ENCODE peak calls at places on chromosomes 12 and 14, in ten cellular contexts. One of them, this sample, is unnamed.

GRCh38 chr12:43444940-43445564 is 107.0 kb downstream of the ADAMTS20 start:
- DNase-seq in activated naive CD4-positive, alpha-beta T cell treated with anti-CD3 and anti-CD28 coated beads, Interleukin-2, amount 10 ng/mL, durations not matched to agents 7 days and 5 days: peak; percentile 66
- DNase-seq in GM20000: peak; percentile 7
- DNase-seq in H4: peak; percentile 39
- DNase-seq in kidney epithelial cell: peak; percentile 18
- DNase-seq in GM03348: peak; percentile 35
- DNase-seq in keratinocyte: peak; percentile 17
- DNase-seq in naive thymus-derived CD4-positive, alpha-beta T cell: no peak
- DNase-seq in A549: no peak
- DNase-seq in activated CD8-positive, alpha-beta T cell treated with anti-CD3 and anti-CD28 coated beads, Interleukin-2, amount 10 ng/mL, durations not matched to agents 7 days and 5 days: peak; percentile 62
- DNase-seq in this sample: no peak

GRCh38 chr14:74921053-74921620 is 1.9 kb downstream of the RPS6KL1 start:
- DNase-seq in activated naive CD4-positive, alpha-beta T cell treated with anti-CD3 and anti-CD28 coated beads, Interleukin-2, amount 10 ng/mL, durations not matched to agents 7 days and 5 days: no peak
- DNase-seq in GM20000: no peak
- DNase-seq in H4: no peak
- DNase-seq in kidney epithelial cell: no peak
- DNase-seq in GM03348: no peak
- DNase-seq in keratinocyte: no peak
- DNase-seq in naive thymus-derived CD4-positive, alpha-beta T cell: no peak
- DNase-seq in A549: no peak
- DNase-seq in activated CD8-positive, alpha-beta T cell treated with anti-CD3 and anti-CD28 coated beads, Interleukin-2, amount 10 ng/mL, durations not matched to agents 7 days and 5 days: no peak
- DNase-seq in this sample: no peak

GRCh38 chr14:31380106-31380505 is 40.2 kb downstream of the HEATR5A start:
- DNase-seq in activated naive CD4-positive, alpha-beta T cell treated with anti-CD3 and anti-CD28 coated beads, Interleukin-2, amount 10 ng/mL, durations not matched to agents 7 days and 5 days: no peak
- DNase-seq in GM20000: no peak
- DNase-seq in H4: no peak
- DNase-seq in kidney epithelial cell: no peak
- DNase-seq in GM03348: no peak
- DNase-seq in keratinocyte: no peak
- DNase-seq in naive thymus-derived CD4-positive, alpha-beta T cell: no peak
- DNase-seq in A549: no peak
- DNase-seq in activated CD8-positive, alpha-beta T cell treated with anti-CD3 and anti-CD28 coated beads, Interleukin-2, amount 10 ng/mL, durations not matched to agents 7 days and 5 days: no peak
- DNase-seq in this sample: no peak

GRCh38 chr14:63286071-63286470 is 32.7 kb downstream of the GPHB5 start:
- DNase-seq in activated naive CD4-positive, alpha-beta T cell treated with anti-CD3 and anti-CD28 coated beads, Interleukin-2, amount 10 ng/mL, durations not matched to agents 7 days and 5 days: no peak
- DNase-seq in GM20000: no peak
- DNase-seq in H4: no peak
- DNase-seq in kidney epithelial cell: no peak
- DNase-seq in GM03348: no peak
- DNase-seq in keratinocyte: no peak
- DNase-seq in naive thymus-derived CD4-positive, alpha-beta T cell: no peak
- DNase-seq in A549: no peak
- DNase-seq in activated CD8-positive, alpha-beta T cell treated with anti-CD3 and anti-CD28 coated beads, Interleukin-2, amount 10 ng/mL, durations not matched to agents 7 days and 5 days: no peak
- DNase-seq in this sample: no peak

GRCh38 chr14:89093083-89093482 is 268.6 kb downstream of the TTC8 start:
- DNase-seq in activated naive CD4-positive, alpha-beta T cell treated with anti-CD3 and anti-CD28 coated beads, Interleukin-2, amount 10 ng/mL, durations not matched to agents 7 days and 5 days: no peak
- DNase-seq in GM20000: no peak
- DNase-seq in H4: no peak
- DNase-seq in kidney epithelial cell: no peak
- DNase-seq in GM03348: no peak
- DNase-seq in keratinocyte: no peak
- DNase-seq in naive thymus-derived CD4-positive, alpha-beta T cell: no peak
- DNase-seq in A549: no peak
- DNase-seq in activated CD8-positive, alpha-beta T cell treated with anti-CD3 and anti-CD28 coated beads, Interleukin-2, amount 10 ng/mL, durations not matched to agents 7 days and 5 days: no peak
- DNase-seq in this sample: no peak

GRCh38 chr14:55426881-55427280 is 13.5 kb downstream of the TBPL2 start:
- DNase-seq in activated naive CD4-positive, alpha-beta T cell treated with anti-CD3 and anti-CD28 coated beads, Interleukin-2, amount 10 ng/mL, durations not matched to agents 7 days and 5 days: no peak
- DNase-seq in GM20000: no peak
- DNase-seq in H4: no peak
- DNase-seq in kidney epithelial cell: no peak
- DNase-seq in GM03348: no peak
- DNase-seq in keratinocyte: no peak
- DNase-seq in naive thymus-derived CD4-positive, alpha-beta T cell: no peak
- DNase-seq in A549: no peak
- DNase-seq in activated CD8-positive, alpha-beta T cell treated with anti-CD3 and anti-CD28 coated beads, Interleukin-2, amount 10 ng/mL, durations not matched to agents 7 days and 5 days: no peak
- DNase-seq in this sample: no peak

GRCh38 chr12:108457006-108457733 is 57.9 kb upstream of the FICD start:
- DNase-seq in activated naive CD4-positive, alpha-beta T cell treated with anti-CD3 and anti-CD28 coated beads, Interleukin-2, amount 10 ng/mL, durations not matched to agents 7 days and 5 days: no peak
- DNase-seq in GM20000: peak; percentile 72
- DNase-seq in H4: peak; percentile 83
- DNase-seq in kidney epithelial cell: no peak
- DNase-seq in GM03348: peak; percentile 81
- DNase-seq in keratinocyte: no peak
- DNase-seq in naive thymus-derived CD4-positive, alpha-beta T cell: no peak
- DNase-seq in A549: peak; percentile 71
- DNase-seq in activated CD8-positive, alpha-beta T cell treated with anti-CD3 and anti-CD28 coated beads, Interleukin-2, amount 10 ng/mL, durations not matched to agents 7 days and 5 days: peak; percentile 42
- DNase-seq in this sample: no peak

GRCh38 chr14:59154383-59154782 is 34.1 kb upstream of the DAAM1 start:
- DNase-seq in activated naive CD4-positive, alpha-beta T cell treated with anti-CD3 and anti-CD28 coated beads, Interleukin-2, amount 10 ng/mL, durations not matched to agents 7 days and 5 days: peak; percentile 25
- DNase-seq in GM20000: no peak
- DNase-seq in H4: no peak
- DNase-seq in kidney epithelial cell: no peak
- DNase-seq in GM03348: no peak
- DNase-seq in keratinocyte: no peak
- DNase-seq in naive thymus-derived CD4-positive, alpha-beta T cell: no peak
- DNase-seq in A549: no peak
- DNase-seq in activated CD8-positive, alpha-beta T cell treated with anti-CD3 and anti-CD28 coated beads, Interleukin-2, amount 10 ng/mL, durations not matched to agents 7 days and 5 days: no peak
- DNase-seq in this sample: no peak

GRCh38 chr12:68521321-68521839 is 89.3 kb upstream of the RAP1B start:
- DNase-seq in activated naive CD4-positive, alpha-beta T cell treated with anti-CD3 and anti-CD28 coated beads, Interleukin-2, amount 10 ng/mL, durations not matched to agents 7 days and 5 days: no peak
- DNase-seq in GM20000: no peak
- DNase-seq in H4: peak; percentile 27
- DNase-seq in kidney epithelial cell: peak; percentile 55
- DNase-seq in GM03348: peak; percentile 82
- DNase-seq in keratinocyte: no peak
- DNase-seq in naive thymus-derived CD4-positive, alpha-beta T cell: no peak
- DNase-seq in A549: peak; percentile 28
- DNase-seq in activated CD8-positive, alpha-beta T cell treated with anti-CD3 and anti-CD28 coated beads, Interleukin-2, amount 10 ng/mL, durations not matched to agents 7 days and 5 days: no peak
- DNase-seq in this sample: no peak

GRCh38 chr12:114288071-114288470 is 117.9 kb downstream of the TBX5 start:
- DNase-seq in activated naive CD4-positive, alpha-beta T cell treated with anti-CD3 and anti-CD28 coated beads, Interleukin-2, amount 10 ng/mL, durations not matched to agents 7 days and 5 days: no peak
- DNase-seq in GM20000: no peak
- DNase-seq in H4: peak; percentile 50
- DNase-seq in kidney epithelial cell: no peak
- DNase-seq in GM03348: peak; percentile 37
- DNase-seq in keratinocyte: no peak
- DNase-seq in naive thymus-derived CD4-positive, alpha-beta T cell: no peak
- DNase-seq in A549: no peak
- DNase-seq in activated CD8-positive, alpha-beta T cell treated with anti-CD3 and anti-CD28 coated beads, Interleukin-2, amount 10 ng/mL, durations not matched to agents 7 days and 5 days: no peak
- DNase-seq in this sample: no peak

GRCh38 chr12:122988612-122989442 is 8.3 kb downstream of the ARL6IP4 start:
- DNase-seq in activated naive CD4-positive, alpha-beta T cell treated with anti-CD3 and anti-CD28 coated beads, Interleukin-2, amount 10 ng/mL, durations not matched to agents 7 days and 5 days: no peak
- DNase-seq in GM20000: peak; percentile 30
- DNase-seq in H4: no peak
- DNase-seq in kidney epithelial cell: no peak
- DNase-seq in GM03348: no peak
- DNase-seq in keratinocyte: no peak
- DNase-seq in naive thymus-derived CD4-positive, alpha-beta T cell: no peak
- DNase-seq in A549: no peak
- DNase-seq in activated CD8-positive, alpha-beta T cell treated with anti-CD3 and anti-CD28 coated beads, Interleukin-2, amount 10 ng/mL, durations not matched to agents 7 days and 5 days: no peak
- DNase-seq in this sample: no peak

GRCh38 chr14:86091811-86092210 is 561.9 kb downstream of the FLRT2 start:
- DNase-seq in activated naive CD4-positive, alpha-beta T cell treated with anti-CD3 and anti-CD28 coated beads, Interleukin-2, amount 10 ng/mL, durations not matched to agents 7 days and 5 days: no peak
- DNase-seq in GM20000: no peak
- DNase-seq in H4: no peak
- DNase-seq in kidney epithelial cell: no peak
- DNase-seq in GM03348: no peak
- DNase-seq in keratinocyte: no peak
- DNase-seq in naive thymus-derived CD4-positive, alpha-beta T cell: no peak
- DNase-seq in A549: no peak
- DNase-seq in activated CD8-positive, alpha-beta T cell treated with anti-CD3 and anti-CD28 coated beads, Interleukin-2, amount 10 ng/mL, durations not matched to agents 7 days and 5 days: no peak
- DNase-seq in this sample: no peak

GRCh38 chr14:105067140-105067968 is 2.1 kb upstream of the GPR132 start:
- DNase-seq in activated naive CD4-positive, alpha-beta T cell treated with anti-CD3 and anti-CD28 coated beads, Interleukin-2, amount 10 ng/mL, durations not matched to agents 7 days and 5 days: peak; percentile 71
- DNase-seq in GM20000: no peak
- DNase-seq in H4: no peak
- DNase-seq in kidney epithelial cell: no peak
- DNase-seq in GM03348: peak; percentile 47
- DNase-seq in keratinocyte: no peak
- DNase-seq in naive thymus-derived CD4-positive, alpha-beta T cell: no peak
- DNase-seq in A549: no peak
- DNase-seq in activated CD8-positive, alpha-beta T cell treated with anti-CD3 and anti-CD28 coated beads, Interleukin-2, amount 10 ng/mL, durations not matched to agents 7 days and 5 days: peak; percentile 60
- DNase-seq in this sample: no peak

GRCh38 chr12:19299765-19300164 is 139.5 kb upstream of the AEBP2 start:
- DNase-seq in activated naive CD4-positive, alpha-beta T cell treated with anti-CD3 and anti-CD28 coated beads, Interleukin-2, amount 10 ng/mL, durations not matched to agents 7 days and 5 days: no peak
- DNase-seq in GM20000: no peak
- DNase-seq in H4: peak; percentile 18
- DNase-seq in kidney epithelial cell: peak; percentile 47
- DNase-seq in GM03348: no peak
- DNase-seq in keratinocyte: no peak
- DNase-seq in naive thymus-derived CD4-positive, alpha-beta T cell: no peak
- DNase-seq in A549: no peak
- DNase-seq in activated CD8-positive, alpha-beta T cell treated with anti-CD3 and anti-CD28 coated beads, Interleukin-2, amount 10 ng/mL, durations not matched to agents 7 days and 5 days: no peak
- DNase-seq in this sample: no peak

GRCh38 chr14:57833304-57833703 is 32.6 kb downstream of the SLC35F4 start:
- DNase-seq in activated naive CD4-positive, alpha-beta T cell treated with anti-CD3 and anti-CD28 coated beads, Interleukin-2, amount 10 ng/mL, durations not matched to agents 7 days and 5 days: no peak
- DNase-seq in GM20000: no peak
- DNase-seq in H4: peak; percentile 46
- DNase-seq in kidney epithelial cell: peak; percentile 94
- DNase-seq in GM03348: peak; percentile 68
- DNase-seq in keratinocyte: peak; percentile 48
- DNase-seq in naive thymus-derived CD4-positive, alpha-beta T cell: no peak
- DNase-seq in A549: peak; percentile 41
- DNase-seq in activated CD8-positive, alpha-beta T cell treated with anti-CD3 and anti-CD28 coated beads, Interleukin-2, amount 10 ng/mL, durations not matched to agents 7 days and 5 days: no peak
- DNase-seq in this sample: no peak

GRCh38 chr14:63542231-63542999 is 762 bp downstream of the PPP2R5E start:
- DNase-seq in activated naive CD4-positive, alpha-beta T cell treated with anti-CD3 and anti-CD28 coated beads, Interleukin-2, amount 10 ng/mL, durations not matched to agents 7 days and 5 days: peak; percentile 30
- DNase-seq in GM20000: peak; percentile 35
- DNase-seq in H4: no peak
- DNase-seq in kidney epithelial cell: no peak
- DNase-seq in GM03348: peak; percentile 65
- DNase-seq in keratinocyte: no peak
- DNase-seq in naive thymus-derived CD4-positive, alpha-beta T cell: no peak
- DNase-seq in A549: no peak
- DNase-seq in activated CD8-positive, alpha-beta T cell treated with anti-CD3 and anti-CD28 coated beads, Interleukin-2, amount 10 ng/mL, durations not matched to agents 7 days and 5 days: peak; percentile 26
- DNase-seq in this sample: no peak

GRCh38 chr14:50312734-50313054 is 570 bp downstream of the DMAC2L start:
- DNase-seq in activated naive CD4-positive, alpha-beta T cell treated with anti-CD3 and anti-CD28 coated beads, Interleukin-2, amount 10 ng/mL, durations not matched to agents 7 days and 5 days: no peak
- DNase-seq in GM20000: no peak
- DNase-seq in H4: no peak
- DNase-seq in kidney epithelial cell: no peak
- DNase-seq in GM03348: no peak
- DNase-seq in keratinocyte: no peak
- DNase-seq in naive thymus-derived CD4-positive, alpha-beta T cell: no peak
- DNase-seq in A549: no peak
- DNase-seq in activated CD8-positive, alpha-beta T cell treated with anti-CD3 and anti-CD28 coated beads, Interleukin-2, amount 10 ng/mL, durations not matched to agents 7 days and 5 days: no peak
- DNase-seq in this sample: no peak

GRCh38 chr14:91018465-91018864 is 42.0 kb downstream of the RPS6KA5 start:
- DNase-seq in activated naive CD4-positive, alpha-beta T cell treated with anti-CD3 and anti-CD28 coated beads, Interleukin-2, amount 10 ng/mL, durations not matched to agents 7 days and 5 days: no peak
- DNase-seq in GM20000: no peak
- DNase-seq in H4: no peak
- DNase-seq in kidney epithelial cell: no peak
- DNase-seq in GM03348: no peak
- DNase-seq in keratinocyte: no peak
- DNase-seq in naive thymus-derived CD4-positive, alpha-beta T cell: no peak
- DNase-seq in A549: no peak
- DNase-seq in activated CD8-positive, alpha-beta T cell treated with anti-CD3 and anti-CD28 coated beads, Interleukin-2, amount 10 ng/mL, durations not matched to agents 7 days and 5 days: no peak
- DNase-seq in this sample: no peak

GRCh38 chr12:47819544-47819901 is 180 bp downstream of the HDAC7 start:
- DNase-seq in activated naive CD4-positive, alpha-beta T cell treated with anti-CD3 and anti-CD28 coated beads, Interleukin-2, amount 10 ng/mL, durations not matched to agents 7 days and 5 days: no peak
- DNase-seq in GM20000: no peak
- DNase-seq in H4: no peak
- DNase-seq in kidney epithelial cell: no peak
- DNase-seq in GM03348: no peak
- DNase-seq in keratinocyte: no peak
- DNase-seq in naive thymus-derived CD4-positive, alpha-beta T cell: no peak
- DNase-seq in A549: no peak
- DNase-seq in activated CD8-positive, alpha-beta T cell treated with anti-CD3 and anti-CD28 coated beads, Interleukin-2, amount 10 ng/mL, durations not matched to agents 7 days and 5 days: no peak
- DNase-seq in this sample: no peak

GRCh38 chr12:64793610-64794009 is 30.8 kb upstream of the TBC1D30 start:
- DNase-seq in activated naive CD4-positive, alpha-beta T cell treated with anti-CD3 and anti-CD28 coated beads, Interleukin-2, amount 10 ng/mL, durations not matched to agents 7 days and 5 days: no peak
- DNase-seq in GM20000: no peak
- DNase-seq in H4: no peak
- DNase-seq in kidney epithelial cell: no peak
- DNase-seq in GM03348: no peak
- DNase-seq in keratinocyte: no peak
- DNase-seq in naive thymus-derived CD4-positive, alpha-beta T cell: no peak
- DNase-seq in A549: no peak
- DNase-seq in activated CD8-positive, alpha-beta T cell treated with anti-CD3 and anti-CD28 coated beads, Interleukin-2, amount 10 ng/mL, durations not matched to agents 7 days and 5 days: no peak
- DNase-seq in this sample: no peak

GRCh38 chr14:52069617-52070431 is 965 bp upstream of the NID2 start:
- DNase-seq in activated naive CD4-positive, alpha-beta T cell treated with anti-CD3 and anti-CD28 coated beads, Interleukin-2, amount 10 ng/mL, durations not matched to agents 7 days and 5 days: no peak
- DNase-seq in GM20000: peak; percentile 17
- DNase-seq in H4: peak; percentile 47
- DNase-seq in kidney epithelial cell: no peak
- DNase-seq in GM03348: no peak
- DNase-seq in keratinocyte: no peak
- DNase-seq in naive thymus-derived CD4-positive, alpha-beta T cell: no peak
- DNase-seq in A549: no peak
- DNase-seq in activated CD8-positive, alpha-beta T cell treated with anti-CD3 and anti-CD28 coated beads, Interleukin-2, amount 10 ng/mL, durations not matched to agents 7 days and 5 days: no peak
- DNase-seq in this sample: no peak

GRCh38 chr12:1533602-1534304 is 60.6 kb downstream of the FBXL14 start:
- DNase-seq in activated naive CD4-positive, alpha-beta T cell treated with anti-CD3 and anti-CD28 coated beads, Interleukin-2, amount 10 ng/mL, durations not matched to agents 7 days and 5 days: peak; percentile 62
- DNase-seq in GM20000: peak; percentile 74
- DNase-seq in H4: peak; percentile 56
- DNase-seq in kidney epithelial cell: no peak
- DNase-seq in GM03348: peak; percentile 58
- DNase-seq in keratinocyte: no peak
- DNase-seq in naive thymus-derived CD4-positive, alpha-beta T cell: peak; percentile 12
- DNase-seq in A549: no peak
- DNase-seq in activated CD8-positive, alpha-beta T cell treated with anti-CD3 and anti-CD28 coated beads, Interleukin-2, amount 10 ng/mL, durations not matched to agents 7 days and 5 days: peak; percentile 74
- DNase-seq in this sample: no peak

GRCh38 chr12:30026621-30027234 is 243.0 kb upstream of the TMTC1 start:
- DNase-seq in activated naive CD4-positive, alpha-beta T cell treated with anti-CD3 and anti-CD28 coated beads, Interleukin-2, amount 10 ng/mL, durations not matched to agents 7 days and 5 days: no peak
- DNase-seq in GM20000: no peak
- DNase-seq in H4: peak; percentile 30
- DNase-seq in kidney epithelial cell: peak; percentile 53
- DNase-seq in GM03348: peak; percentile 24
- DNase-seq in keratinocyte: no peak
- DNase-seq in naive thymus-derived CD4-positive, alpha-beta T cell: no peak
- DNase-seq in A549: no peak
- DNase-seq in activated CD8-positive, alpha-beta T cell treated with anti-CD3 and anti-CD28 coated beads, Interleukin-2, amount 10 ng/mL, durations not matched to agents 7 days and 5 days: no peak
- DNase-seq in this sample: no peak

GRCh38 chr14:85556263-85556662 is 26.3 kb downstream of the FLRT2 start:
- DNase-seq in activated naive CD4-positive, alpha-beta T cell treated with anti-CD3 and anti-CD28 coated beads, Interleukin-2, amount 10 ng/mL, durations not matched to agents 7 days and 5 days: no peak
- DNase-seq in GM20000: no peak
- DNase-seq in H4: no peak
- DNase-seq in kidney epithelial cell: no peak
- DNase-seq in GM03348: no peak
- DNase-seq in keratinocyte: no peak
- DNase-seq in naive thymus-derived CD4-positive, alpha-beta T cell: no peak
- DNase-seq in A549: no peak
- DNase-seq in activated CD8-positive, alpha-beta T cell treated with anti-CD3 and anti-CD28 coated beads, Interleukin-2, amount 10 ng/mL, durations not matched to agents 7 days and 5 days: no peak
- DNase-seq in this sample: no peak

GRCh38 chr14:69346710-69347109 is 51.4 kb downstream of the ERH start:
- DNase-seq in activated naive CD4-positive, alpha-beta T cell treated with anti-CD3 and anti-CD28 coated beads, Interleukin-2, amount 10 ng/mL, durations not matched to agents 7 days and 5 days: peak; percentile 32
- DNase-seq in GM20000: peak; percentile 42
- DNase-seq in H4: no peak
- DNase-seq in kidney epithelial cell: no peak
- DNase-seq in GM03348: peak; percentile 78
- DNase-seq in keratinocyte: no peak
- DNase-seq in naive thymus-derived CD4-positive, alpha-beta T cell: no peak
- DNase-seq in A549: peak; percentile 65
- DNase-seq in activated CD8-positive, alpha-beta T cell treated with anti-CD3 and anti-CD28 coated beads, Interleukin-2, amount 10 ng/mL, durations not matched to agents 7 days and 5 days: no peak
- DNase-seq in this sample: no peak

GRCh38 chr12:110354172-110354780 is 49.2 kb downstream of the ANAPC7 start:
- DNase-seq in activated naive CD4-positive, alpha-beta T cell treated with anti-CD3 and anti-CD28 coated beads, Interleukin-2, amount 10 ng/mL, durations not matched to agents 7 days and 5 days: no peak
- DNase-seq in GM20000: no peak
- DNase-seq in H4: no peak
- DNase-seq in kidney epithelial cell: no peak
- DNase-seq in GM03348: no peak
- DNase-seq in keratinocyte: no peak
- DNase-seq in naive thymus-derived CD4-positive, alpha-beta T cell: no peak
- DNase-seq in A549: no peak
- DNase-seq in activated CD8-positive, alpha-beta T cell treated with anti-CD3 and anti-CD28 coated beads, Interleukin-2, amount 10 ng/mL, durations not matched to agents 7 days and 5 days: no peak
- DNase-seq in this sample: no peak

GRCh38 chr12:78835493-78835892 is 29.1 kb upstream of the SYT1 start:
- DNase-seq in activated naive CD4-positive, alpha-beta T cell treated with anti-CD3 and anti-CD28 coated beads, Interleukin-2, amount 10 ng/mL, durations not matched to agents 7 days and 5 days: no peak
- DNase-seq in GM20000: no peak
- DNase-seq in H4: no peak
- DNase-seq in kidney epithelial cell: no peak
- DNase-seq in GM03348: no peak
- DNase-seq in keratinocyte: no peak
- DNase-seq in naive thymus-derived CD4-positive, alpha-beta T cell: no peak
- DNase-seq in A549: no peak
- DNase-seq in activated CD8-positive, alpha-beta T cell treated with anti-CD3 and anti-CD28 coated beads, Interleukin-2, amount 10 ng/mL, durations not matched to agents 7 days and 5 days: no peak
- DNase-seq in this sample: no peak

GRCh38 chr14:94158239-94158888 is 15.8 kb upstream of the PPP4R4 start:
- DNase-seq in activated naive CD4-positive, alpha-beta T cell treated with anti-CD3 and anti-CD28 coated beads, Interleukin-2, amount 10 ng/mL, durations not matched to agents 7 days and 5 days: peak; percentile 73
- DNase-seq in GM20000: no peak
- DNase-seq in H4: no peak
- DNase-seq in kidney epithelial cell: no peak
- DNase-seq in GM03348: no peak
- DNase-seq in keratinocyte: no peak
- DNase-seq in naive thymus-derived CD4-positive, alpha-beta T cell: no peak
- DNase-seq in A549: no peak
- DNase-seq in activated CD8-positive, alpha-beta T cell treated with anti-CD3 and anti-CD28 coated beads, Interleukin-2, amount 10 ng/mL, durations not matched to agents 7 days and 5 days: peak; percentile 65
- DNase-seq in this sample: no peak